ENCODE peak calls at places on chromosomes 13 and 19, in nine cellular contexts. V is tibial nerve; H is activated T-cell treated with anti-CD3 and anti-CD28 coated beads for 1 hour; N is thoracic aorta; D is stimulated activated CD4-positive, alpha-beta T cell treated with anti-CD3 and anti-CD28 coated beads, Interleukin-15, amount 100 ng/mL, for 1 hour; K is cardiac muscle cell; B is CD8-positive, alpha-beta T cell; L is neural progenitor cell; P is SK-MEL-5. A is an unnamed sample.

GRCh38 chr19:29515706-29516357 is 10.0 kb upstream of the VSTM2B start:
- DNase-seq in P (no peak), H (no peak), V (no peak), K (no peak), N (no peak), D (no peak), L (no peak), B (no peak), A (no peak)

GRCh38 chr19:32809254-32809653 is 60.3 kb downstream of the SLC7A9 start:
- DNase-seq in K (no peak), B (no peak), P (no peak), N (no peak), H (no peak), V (no peak), L (no peak), D (no peak), A (no peak)

GRCh38 chr19:18083929-18084684 is 2.6 kb downstream of the IL12RB1 start:
- DNase-seq in B (no peak), P (no peak), H (no peak), K (no peak), D (no peak), N (no peak), V (no peak), L (no peak), A (no peak)

GRCh38 chr19:5354403-5354802 is 13.8 kb upstream of the PTPRS start:
- DNase-seq in K (peak; percentile 29), H (no peak), D (no peak), L (peak; percentile 39), B (no peak), P (peak; percentile 43), N (no peak), V (no peak), A (peak; percentile 48)

GRCh38 chr13:32969516-32969941 is 46.7 kb upstream of the KL start:
- DNase-seq in P (no peak), H (no peak), V (peak; percentile 16), N (no peak), D (no peak), L (no peak), K (peak; percentile 61), B (no peak), A (peak; percentile 25)

GRCh38 chr19:947707-948533 is 22.1 kb downstream of the ARID3A start:
- DNase-seq in L (no peak), V (peak; percentile 43), K (no peak), H (no peak), B (no peak), N (no peak), P (no peak), D (no peak), A (no peak)

GRCh38 chr13:43042410-43042921 is 19.1 kb downstream of the DNAJC15 start:
- DNase-seq in L (no peak), N (no peak), P (no peak), V (no peak), H (no peak), K (no peak), B (no peak), D (no peak), A (no peak)

GRCh38 chr13:50224534-50224933 is 209.3 kb downstream of the KCNRG start:
- DNase-seq in K (peak; percentile 57), P (no peak), D (no peak), B (no peak), H (no peak), N (no peak), V (no peak), L (no peak), A (no peak)

GRCh38 chr13:106802917-106803316 is 235.0 kb upstream of the ARGLU1 start:
- DNase-seq in K (no peak), L (peak; percentile 51), D (no peak), H (no peak), N (no peak), V (no peak), P (no peak), B (no peak), A (no peak)

GRCh38 chr13:112177459-112177858 is 110.5 kb downstream of the SOX1 start:
- DNase-seq in L (no peak), D (no peak), N (no peak), B (no peak), V (no peak), K (no peak), H (no peak), P (no peak), A (peak; percentile 62)

GRCh38 chr19:38071647-38072046 is 152.4 kb downstream of the DPF1 start:
- DNase-seq in H (no peak), V (no peak), B (no peak), N (no peak), L (no peak), K (no peak), D (no peak), P (no peak), A (no peak)

GRCh38 chr19:39401549-39402416 is 4.9 kb upstream of the ZFP36 start:
- DNase-seq in N (no peak), H (peak; percentile 70), B (peak; percentile 77), L (peak; percentile 13), K (peak; percentile 66), V (peak; percentile 69), P (no peak), D (peak; percentile 75), A (no peak)

GRCh38 chr19:47063874-47064273 is 15.4 kb upstream of the TMEM160 start:
- DNase-seq in L (no peak), N (no peak), H (no peak), B (no peak), D (no peak), V (no peak), K (no peak), P (no peak), A (no peak)

GRCh38 chr19:41993612-41994483 is at the start of gene ATP1A3:
- DNase-seq in L (peak; percentile 93), K (peak; percentile 60), B (peak; percentile 38), V (no peak), P (peak; percentile 46), D (peak; percentile 29), H (peak; percentile 33), N (no peak), A (peak; percentile 80)

GRCh38 chr13:31067416-31068118 is 94.1 kb downstream of the HSPH1 start:
- DNase-seq in D (no peak), H (no peak), N (no peak), V (no peak), B (no peak), P (no peak), K (peak; percentile 53), L (no peak), A (no peak)